ENCODE peak calls at places on chromosomes 7 and 10, in five cellular contexts. L is cerebellum; R is activated CD4-positive, alpha-beta memory T cell treated with anti-CD3 and anti-CD28 coated beads for 36 hours; K is spleen; Y is occipital lobe. M is an unnamed sample.

GRCh38 chr7:99514050-99514449 is 9.6 kb downstream of the ZKSCAN5 start:
- DNase-seq in Y (no peak), K (no peak), L (no peak), R (no peak), M (no peak)

GRCh38 chr10:18043148-18043547 is 91.4 kb downstream of the SLC39A12 start:
- DNase-seq in K (no peak), Y (no peak), L (no peak), R (no peak), M (no peak)

GRCh38 chr10:100209303-100209702 is 20.1 kb downstream of the CHUK start:
- DNase-seq in Y (no peak), K (no peak), L (no peak), R (no peak), M (no peak)

GRCh38 chr7:87414400-87415188 is 60.9 kb downstream of the ABCB4 start:
- DNase-seq in L (no peak), K (no peak), R (no peak), Y (no peak), M (no peak)

GRCh38 chr10:72218329-72218728 is 2.3 kb upstream of the ASCC1 start:
- DNase-seq in K (no peak), L (no peak), R (no peak), Y (no peak), M (no peak)

GRCh38 chr10:27618906-27619305 is 114.8 kb downstream of the RAB18 start:
- DNase-seq in K (no peak), L (no peak), Y (no peak), R (no peak), M (no peak)

GRCh38 chr7:45086348-45087065 is 2.3 kb downstream of the NACAD start:
- DNase-seq in R (no peak), Y (peak; percentile 61), K (peak; percentile 61), L (no peak), M (no peak)

GRCh38 chr7:1479287-1479686 is 20.0 kb upstream of the MICALL2 start:
- DNase-seq in K (no peak), R (no peak), Y (no peak), L (no peak), M (no peak)

GRCh38 chr7:80393786-80394185 is 118.1 kb downstream of the GNAT3 start:
- DNase-seq in R (no peak), L (no peak), K (no peak), Y (no peak), M (peak; percentile 18)

GRCh38 chr10:103111031-103111917 is 81.8 kb downstream of the NT5C2 start:
- DNase-seq in K (no peak), Y (no peak), L (no peak), R (no peak), M (no peak)

GRCh38 chr7:68679456-68680234 is 918.6 kb upstream of the AUTS2 start:
- DNase-seq in Y (no peak), R (no peak), L (peak; percentile 69), K (no peak), M (no peak)

GRCh38 chr7:44882899-44883298 is 2.4 kb downstream of the PURB start:
- DNase-seq in R (no peak), L (no peak), Y (no peak), K (no peak), M (no peak)

GRCh38 chr10:72319416-72320254 is 35.1 kb downstream of the DNAJB12 start:
- DNase-seq in L (no peak), K (peak; percentile 100), Y (peak; percentile 66), R (peak; percentile 93), M (peak; percentile 84)

GRCh38 chr7:15832996-15833395 is 146.5 kb upstream of the MEOX2 start:
- DNase-seq in Y (no peak), L (no peak), K (no peak), R (no peak), M (peak; percentile 40)

GRCh38 chr7:139249179-139249822 is 18.3 kb downstream of the UBN2 start:
- DNase-seq in Y (no peak), L (no peak), R (peak; percentile 20), K (no peak), M (no peak)

GRCh38 chr7:150569245-150569644 is 2.1 kb downstream of the GIMAP4 start:
- DNase-seq in Y (no peak), R (no peak), K (peak; percentile 74), L (no peak), M (no peak)

GRCh38 chr10:55500931-55501559 is 700.0 kb upstream of the PCDH15 start:
- DNase-seq in L (no peak), K (no peak), Y (no peak), R (no peak), M (peak; percentile 31)

GRCh38 chr10:74177140-74177677 is 26.2 kb downstream of the ADK start:
- DNase-seq in R (peak; percentile 67), Y (no peak), L (peak; percentile 26), K (peak; percentile 88), M (peak; percentile 48)

GRCh38 chr10:122054046-122055025 is 65.4 kb downstream of the TACC2 start:
- DNase-seq in K (peak; percentile 15), L (no peak), Y (no peak), R (peak; percentile 15), M (peak; percentile 51)

GRCh38 chr10:58385784-58386112 is 538 bp downstream of the TFAM start:
- DNase-seq in K (no peak), L (peak; percentile 20), R (peak; percentile 38), Y (no peak), M (peak; percentile 51)

GRCh38 chr10:89362928-89363327 is 14.9 kb upstream of the IFIT1B start:
- DNase-seq in R (no peak), Y (no peak), L (no peak), K (no peak), M (no peak)

GRCh38 chr7:80785961-80786360 is 132.9 kb downstream of the SEMA3C start:
- DNase-seq in K (no peak), Y (no peak), L (no peak), R (no peak), M (no peak)

GRCh38 chr7:93883917-93884345 is 6.6 kb downstream of the TFPI2 start:
- DNase-seq in L (no peak), R (no peak), K (no peak), Y (no peak), M (no peak)

GRCh38 chr10:27426948-27427467 is 77.1 kb upstream of the RAB18 start:
- DNase-seq in L (no peak), K (no peak), Y (no peak), R (no peak), M (no peak)

GRCh38 chr7:38863609-38864291 is 45.2 kb downstream of the VPS41 start:
- DNase-seq in R (no peak), Y (no peak), L (no peak), K (no peak), M (peak; percentile 87)

GRCh38 chr7:90411510-90411909 is 8.2 kb downstream of the CLDN12 start:
- DNase-seq in K (no peak), L (no peak), R (no peak), Y (no peak), M (peak; percentile 86)

GRCh38 chr7:79199961-79200360 is 253.5 kb downstream of the MAGI2 start:
- DNase-seq in K (no peak), R (no peak), Y (no peak), L (no peak), M (no peak)

GRCh38 chr10:5404188-5405041 is at the start of gene TUBAL3:
- DNase-seq in R (no peak), K (no peak), L (no peak), Y (no peak), M (peak; percentile 87)

GRCh38 chr7:122884186-122884585 is 2.1 kb downstream of the CADPS2 start:
- DNase-seq in R (no peak), Y (no peak), L (peak; percentile 32), K (no peak), M (peak; percentile 22)

GRCh38 chr10:62317257-62317656 is 48.6 kb upstream of the RTKN2 start:
- DNase-seq in Y (no peak), L (no peak), K (no peak), R (no peak), M (no peak)

GRCh38 chr10:115417585-115418265 is 324.6 kb downstream of the ATRNL1 start:
- DNase-seq in L (no peak), R (no peak), Y (no peak), K (no peak), M (peak; percentile 3)

GRCh38 chr10:122550427-122550826 is 10.1 kb upstream of the DMBT1 start:
- DNase-seq in K (no peak), L (no peak), Y (no peak), R (no peak), M (no peak)

M was measured in small intestine.